ENCODE peak calls at places on chromosome 16, in six cellular contexts. Q is skeletal muscle cell, R is GM12892, L is HFFc6, D is heart right ventricle, W is NCI-H1105. P is an unnamed sample.

GRCh38 chr16:81094771-81095251 is 1.4 kb downstream of the GCSH start:
- DNase-seq in W (no peak), L (no peak), Q (no peak), R (no peak), D (no peak), P (no peak)

GRCh38 chr16:73058616-73059409 is 10.9 kb upstream of the ZFHX3 start:
- DNase-seq in L (no peak), D (peak; percentile 40), W (peak; percentile 50), Q (no peak), R (no peak), P (no peak)

GRCh38 chr16:85842848-85843247 is 43.4 kb downstream of the COX4I1 start:
- DNase-seq in Q (no peak), R (no peak), D (no peak), W (no peak), L (no peak), P (no peak)

GRCh38 chr16:14600164-14600563 is 29.9 kb downstream of the PARN start:
- DNase-seq in D (no peak), L (peak; percentile 17), Q (peak; percentile 2), W (no peak), R (no peak), P (no peak)

GRCh38 chr16:3520398-3520797 is 19.6 kb downstream of the CLUAP1 start:
- DNase-seq in R (no peak), L (no peak), D (no peak), Q (peak; percentile 38), W (no peak), P (no peak)

GRCh38 chr16:4263504-4264436 is 9.1 kb downstream of the TFAP4 start:
- DNase-seq in D (peak; percentile 81), R (no peak), Q (peak; percentile 72), L (peak; percentile 77), W (no peak), P (no peak)

GRCh38 chr16:58518083-58518979 is 3.0 kb downstream of the SETD6 start:
- DNase-seq in D (no peak), Q (no peak), W (no peak), L (no peak), R (no peak), P (no peak)

GRCh38 chr16:8137581-8137980 is 452.7 kb downstream of the TMEM114 start:
- DNase-seq in W (no peak), R (no peak), D (no peak), L (no peak), Q (no peak), P (no peak)

GRCh38 chr16:46747777-46748651 is at the start of gene MYLK3:
- DNase-seq in W (no peak), L (no peak), Q (no peak), D (peak; percentile 73), R (no peak), P (no peak)